ENCODE peak calls at places on chromosomes 5 and 9, in ten cellular contexts. S is NCI-H2171 treated with DMSO at 0.1 percent for 48 hours, C is NCI-H345, E is HS-5, O is glutamatergic neuron, D is foreskin fibroblast, M is head of caudate nucleus, X is NCI-H748 treated with DMSO at 0.1 percent for 48 hours, Z is activated T-helper 1 cell treated with Interleukin-2 at 50 U/mL for 16 hours, U is amygdala. G is an unnamed sample.
A peak's percentile ranks its signal among the peaks of the same experiment; 100 is the strongest.

GRCh38 chr5:96934291-96934694 is 1.6 kb upstream of the LNPEP start:
- DNase-seq in S (peak; percentile 76), X (peak; percentile 64), E (peak; percentile 44), U (no peak), C (peak; percentile 68), D (no peak), M (no peak), O (no peak), Z (no peak), G (no peak)

GRCh38 chr5:134878403-134878802 is 4.2 kb downstream of the TXNDC15 start:
- DNase-seq in E (no peak), Z (no peak), D (no peak), X (no peak), C (no peak), M (no peak), O (no peak), S (no peak), U (no peak), G (no peak)

GRCh38 chr9:119533509-119533908 is 164.3 kb upstream of the BRINP1 start:
- DNase-seq in Z (no peak), S (peak; percentile 66), X (no peak), E (no peak), O (no peak), D (no peak), C (no peak), U (no peak), M (no peak), G (no peak)

GRCh38 chr9:27672730-27673129 is 99.4 kb upstream of the C9orf72 start:
- DNase-seq in Z (no peak), S (no peak), M (no peak), U (no peak), C (no peak), O (no peak), X (no peak), E (no peak), D (no peak), G (no peak)

GRCh38 chr9:89438194-89438593 is 59.7 kb downstream of the SEMA4D start:
- DNase-seq in Z (no peak), O (no peak), M (no peak), C (no peak), D (no peak), U (no peak), X (no peak), S (no peak), E (no peak), G (no peak)

GRCh38 chr9:126401107-126401506 is 74.5 kb downstream of the MVB12B start:
- DNase-seq in D (no peak), O (no peak), E (no peak), X (no peak), Z (no peak), C (no peak), M (peak; percentile 77), S (no peak), U (no peak), G (no peak)

GRCh38 chr9:125538092-125538473 is 168.9 kb downstream of the MAPKAP1 start:
- DNase-seq in M (no peak), Z (no peak), D (peak; percentile 85), E (peak; percentile 80), X (peak; percentile 72), C (peak; percentile 84), O (no peak), S (peak; percentile 19), U (no peak), G (peak; percentile 76)

GRCh38 chr9:70413427-70413797 is 1.0 kb downstream of the KLF9 start:
- DNase-seq in Z (peak; percentile 54), X (peak; percentile 64), D (no peak), M (peak; percentile 63), S (peak; percentile 50), O (peak; percentile 52), E (no peak), C (peak; percentile 47), U (no peak), G (no peak)

GRCh38 chr5:7094626-7095025 is 301.3 kb upstream of the ADCY2 start:
- DNase-seq in E (no peak), C (no peak), O (no peak), U (no peak), Z (no peak), X (no peak), M (no peak), S (no peak), D (no peak), G (no peak)

GRCh38 chr9:110029422-110029814 is 178.5 kb downstream of the C9orf152 start:
- DNase-seq in S (no peak), X (no peak), E (peak; percentile 94), D (peak; percentile 91), Z (no peak), M (no peak), C (no peak), O (no peak), U (no peak), G (peak; percentile 92)

GRCh38 chr9:108040783-108041182 is 551.2 kb upstream of the KLF4 start:
- DNase-seq in D (peak; percentile 60), O (no peak), Z (no peak), S (no peak), U (no peak), C (no peak), E (no peak), X (no peak), M (no peak), G (peak; percentile 36)

GRCh38 chr9:127987103-127987614 is 6.4 kb upstream of the EEIG1 start:
- DNase-seq in Z (no peak), X (no peak), E (peak; percentile 44), S (no peak), M (no peak), U (no peak), O (no peak), C (no peak), D (no peak), G (no peak)

GRCh38 chr5:68949256-68949655 is 144.6 kb upstream of the SLC30A5 start:
- DNase-seq in U (no peak), D (no peak), E (no peak), S (peak; percentile 0), C (no peak), Z (no peak), X (no peak), O (no peak), M (peak; percentile 58), G (no peak)

GRCh38 chr9:88722753-88723152 is 187.8 kb downstream of the NXNL2 start:
- DNase-seq in S (peak; percentile 3), M (no peak), Z (no peak), X (no peak), C (no peak), U (no peak), O (no peak), D (no peak), E (no peak), G (no peak)

GRCh38 chr5:162786234-162786633 is 651.2 kb upstream of the CCNG1 start:
- DNase-seq in U (no peak), M (no peak), E (no peak), C (no peak), X (no peak), O (peak; percentile 16), Z (no peak), S (no peak), D (no peak), G (no peak)

G was measured in non-pigmented ciliary epithelial cell.